ENCODE peak calls at places on chromosomes 5 and 9, in six cellular contexts. X is fibroblast of pulmonary artery; Y is H1; U is PC-3; H is NB4; P is activated effector memory CD4-positive, alpha-beta T cell treated with anti-CD3 and anti-CD28 coated beads, Interleukin-2, amount 50 U/mL, for 16 hours. Z is an unnamed sample.

GRCh38 chr5:78984611-78985406 is at the start of gene ARSB:
- DNase-seq in X (peak; percentile 81), Y (peak; percentile 68), U (peak; percentile 83), H (peak; percentile 89), P (peak; percentile 92), Z (peak; percentile 79)

GRCh38 chr9:7509586-7509985 is 290.0 kb downstream of the DMAC1 start:
- DNase-seq in X (no peak), Y (no peak), U (no peak), H (no peak), P (no peak), Z (no peak)

GRCh38 chr9:123318961-123319421 is 37.0 kb upstream of the CRB2 start:
- DNase-seq in X (no peak), Y (no peak), U (no peak), H (no peak), P (no peak), Z (no peak)

GRCh38 chr5:165039748-165040147 is 1534.3 kb downstream of the MAT2B start:
- DNase-seq in X (no peak), Y (no peak), U (no peak), H (no peak), P (no peak), Z (no peak)

GRCh38 chr9:92187989-92188714 is 72.9 kb upstream of the SPTLC1 start:
- DNase-seq in X (no peak), Y (no peak), U (peak; percentile 4), H (no peak), P (no peak), Z (no peak)

GRCh38 chr5:139294372-139295165 is 1.0 kb downstream of the MATR3 start:
- DNase-seq in X (peak; percentile 81), Y (no peak), U (peak; percentile 55), H (peak; percentile 88), P (peak; percentile 87), Z (peak; percentile 62)

GRCh38 chr5:165457854-165458481 is 1952.5 kb downstream of the MAT2B start:
- DNase-seq in X (peak; percentile 44), Y (peak; percentile 9), U (peak; percentile 29), H (peak; percentile 74), P (no peak), Z (peak; percentile 72)

GRCh38 chr5:170219615-170220014 is 13.2 kb upstream of the C5orf58 start:
- DNase-seq in X (peak; percentile 34), Y (no peak), U (peak; percentile 90), H (peak; percentile 75), P (no peak), Z (no peak)

GRCh38 chr9:120395374-120395773 is 184.6 kb downstream of the CDK5RAP2 start:
- DNase-seq in X (no peak), Y (no peak), U (no peak), H (peak; percentile 78), P (no peak), Z (no peak)

GRCh38 chr5:127754259-127754658 is 51.1 kb downstream of the CCDC192 start:
- DNase-seq in X (peak; percentile 56), Y (no peak), U (peak; percentile 22), H (no peak), P (no peak), Z (no peak)

GRCh38 chr9:113934167-113934566 is 58.1 kb downstream of the ZNF618 start:
- DNase-seq in X (no peak), Y (no peak), U (no peak), H (no peak), P (no peak), Z (no peak)

GRCh38 chr9:16501098-16501663 is 369.3 kb downstream of the BNC2 start:
- DNase-seq in X (peak; percentile 61), Y (no peak), U (peak; percentile 76), H (no peak), P (no peak), Z (no peak)

GRCh38 chr5:77499973-77500372 is 7.9 kb upstream of the WDR41 start:
- DNase-seq in X (no peak), Y (no peak), U (no peak), H (no peak), P (no peak), Z (no peak)

GRCh38 chr5:149702953-149703646 is 27.0 kb upstream of the PPARGC1B start:
- DNase-seq in X (peak; percentile 13), Y (no peak), U (no peak), H (no peak), P (no peak), Z (no peak)

GRCh38 chr9:31272456-31273295 is 1111.8 kb upstream of the ACO1 start:
- DNase-seq in X (no peak), Y (no peak), U (peak; percentile 45), H (no peak), P (no peak), Z (no peak)

GRCh38 chr5:80985600-80986228 is 25.6 kb downstream of the RASGRF2 start:
- DNase-seq in X (peak; percentile 32), Y (no peak), U (no peak), H (no peak), P (no peak), Z (no peak)

GRCh38 chr5:170184007-170184687 is 48.6 kb upstream of the C5orf58 start:
- DNase-seq in X (peak; percentile 64), Y (peak; percentile 43), U (peak; percentile 74), H (peak; percentile 60), P (peak; percentile 72), Z (peak; percentile 61)

GRCh38 chr5:125422342-125422741 is 675.9 kb upstream of the ZNF608 start:
- DNase-seq in X (no peak), Y (no peak), U (no peak), H (no peak), P (no peak), Z (no peak)

GRCh38 chr9:132804576-132805295 is 73.3 kb downstream of the AK8 start:
- DNase-seq in X (no peak), Y (no peak), U (no peak), H (no peak), P (no peak), Z (no peak)

GRCh38 chr5:137825165-137825564 is 42.5 kb upstream of the MYOT start:
- DNase-seq in X (no peak), Y (no peak), U (peak; percentile 67), H (no peak), P (no peak), Z (no peak)

GRCh38 chr9:75903785-75904360 is 13.4 kb downstream of the PCSK5 start:
- DNase-seq in X (peak; percentile 79), Y (no peak), U (no peak), H (no peak), P (no peak), Z (no peak)

GRCh38 chr5:116561658-116562057 is 13.0 kb downstream of the SEMA6A start:
- DNase-seq in X (no peak), Y (no peak), U (no peak), H (no peak), P (no peak), Z (no peak)

GRCh38 chr5:132446621-132447020 is 44.0 kb downstream of the IRF1 start:
- DNase-seq in X (peak; percentile 94), Y (no peak), U (no peak), H (no peak), P (peak; percentile 45), Z (no peak)

GRCh38 chr5:93395891-93396465 is 185.0 kb downstream of the NR2F1-AS1 start:
- DNase-seq in X (peak; percentile 15), Y (no peak), U (no peak), H (peak; percentile 22), P (no peak), Z (peak; percentile 17)

Z was measured in Kasumi-1.